ENCODE peak calls at places on chromosome 21, in five cellular contexts. G is skeletal muscle cell, M is retina, Y is germinal center, V is T-helper 2 cell. Q is an unnamed sample.

GRCh38 chr21:17101696-17102095 is 411.1 kb upstream of the CXADR start:
- DNase-seq in G (no peak), V (no peak), Y (no peak), M (no peak), Q (no peak)

GRCh38 chr21:46452719-46453118 is 6.0 kb upstream of the DIP2A start:
- DNase-seq in Y (no peak), M (no peak), G (no peak), V (no peak), Q (no peak)

GRCh38 chr21:15004721-15005370 is 60.0 kb downstream of the NRIP1 start:
- DNase-seq in Y (no peak), V (no peak), M (no peak), G (no peak), Q (no peak)

GRCh38 chr21:46001821-46002681 is 20.5 kb downstream of the COL6A1 start:
- DNase-seq in M (no peak), Y (no peak), V (no peak), G (no peak), Q (no peak)

GRCh38 chr21:46099476-46099875 is 1.6 kb downstream of the COL6A2 start:
- DNase-seq in G (no peak), Y (no peak), M (no peak), V (no peak), Q (no peak)

GRCh38 chr21:41593051-41593783 is 85.3 kb upstream of the TMPRSS2 start:
- DNase-seq in G (no peak), Y (no peak), M (no peak), V (no peak), Q (no peak)

GRCh38 chr21:44710294-44710665 is 1.1 kb downstream of the TSPEAR start:
- DNase-seq in Y (no peak), M (no peak), G (no peak), V (no peak), Q (no peak)

GRCh38 chr21:20451051-20451450 is 547.2 kb upstream of the NCAM2 start:
- DNase-seq in V (no peak), G (no peak), M (no peak), Y (no peak), Q (no peak)

GRCh38 chr21:46153259-46154154 is 1.9 kb downstream of the FTCD start:
- DNase-seq in Y (peak), G (no peak), V (peak), M (peak), Q (no peak)

GRCh38 chr21:15749868-15750174 is 20.0 kb downstream of the USP25 start:
- DNase-seq in M (no peak), V (no peak), G (no peak), Y (no peak), Q (no peak)

GRCh38 chr21:43768868-43769167 is 7.3 kb downstream of the CSTB start:
- DNase-seq in V (no peak), G (no peak), Y (no peak), M (no peak), Q (peak)

GRCh38 chr21:20701235-20701634 is 297.0 kb upstream of the NCAM2 start:
- DNase-seq in G (no peak), Y (no peak), V (no peak), M (no peak), Q (no peak)

GRCh38 chr21:22795644-22796043 is 1797.4 kb downstream of the NCAM2 start:
- DNase-seq in V (no peak), G (no peak), Y (no peak), M (no peak), Q (no peak)

GRCh38 chr21:28737671-28738279 is 254.9 kb downstream of the LTN1 start:
- DNase-seq in M (no peak), G (peak), V (no peak), Y (no peak), Q (no peak)

GRCh38 chr21:20424943-20425342 is 573.3 kb upstream of the NCAM2 start:
- DNase-seq in V (no peak), M (no peak), G (no peak), Y (no peak), Q (no peak)

GRCh38 chr21:34707876-34708325 is 39.1 kb downstream of the CLIC6 start:
- DNase-seq in Y (peak), M (no peak), V (no peak), G (no peak), Q (no peak)

GRCh38 chr21:28714795-28715464 is 277.7 kb downstream of the LTN1 start:
- DNase-seq in Y (no peak), M (no peak), V (no peak), G (peak), Q (no peak)

GRCh38 chr21:29196021-29196663 is 65.7 kb downstream of the MAP3K7CL start:
- DNase-seq in V (no peak), M (no peak), Y (peak), G (peak), Q (peak)

GRCh38 chr21:44433791-44434567 is 21.3 kb upstream of the LRRC3 start:
- DNase-seq in M (no peak), G (no peak), V (no peak), Y (no peak), Q (no peak)

GRCh38 chr21:24781146-24781545 is 826.1 kb downstream of the MRPL39 start:
- DNase-seq in V (no peak), M (no peak), Y (no peak), G (no peak), Q (no peak)

GRCh38 chr21:45607021-45607921 is 36.3 kb upstream of the PCBP3 start:
- DNase-seq in V (no peak), M (no peak), G (no peak), Y (no peak), Q (no peak)

Q was measured in retinal pigment epithelial cell.